ENCODE peak calls at places on chromosomes 13 and 19, in ten cellular contexts. T, N, J, H, S, X, L, W, V and K are unnamed samples.

GRCh38 chr13:51584731-51585191 is 499 bp downstream of the WDFY2 start:
- DNase-seq in J (no peak), T (peak; percentile 55), H (peak; percentile 57), L (no peak), V (peak; percentile 81), N (peak; percentile 86), S (peak; percentile 68), X (peak; percentile 46), W (peak; percentile 86), K (peak; percentile 89)

GRCh38 chr19:57830071-57830602 is at the start of gene ZNF587B:
- DNase-seq in V (peak; percentile 79), S (no peak), N (no peak), H (no peak), J (no peak), L (peak; percentile 65), W (no peak), X (no peak), T (peak; percentile 20), K (peak; percentile 60)

GRCh38 chr19:7738023-7738422 is 6.1 kb upstream of the CLEC4G start:
- DNase-seq in L (no peak), V (no peak), W (no peak), X (no peak), S (no peak), H (no peak), N (no peak), T (no peak), J (no peak), K (no peak)

GRCh38 chr13:75715598-75716523 is 79.7 kb downstream of the LMO7 start:
- DNase-seq in N (peak; percentile 49), L (no peak), X (no peak), W (no peak), V (no peak), T (no peak), S (no peak), J (no peak), H (no peak), K (no peak)

GRCh38 chr19:52237771-52238400 is 31.5 kb upstream of the ZNF766 start:
- DNase-seq in L (peak; percentile 36), T (peak; percentile 47), J (no peak), X (peak; percentile 61), V (peak; percentile 86), N (peak; percentile 70), W (no peak), S (no peak), H (peak; percentile 28), K (peak; percentile 75)

GRCh38 chr19:41688687-41689086 is 617 bp upstream of the CEACAM7 start:
- DNase-seq in V (no peak), H (no peak), L (no peak), N (no peak), T (no peak), X (no peak), J (no peak), W (no peak), S (no peak), K (no peak)

GRCh38 chr13:28475916-28476725 is 18.8 kb downstream of the FLT1 start:
- DNase-seq in W (no peak), T (no peak), N (no peak), J (no peak), S (no peak), X (no peak), L (no peak), V (no peak), H (no peak), K (peak; percentile 33)

GRCh38 chr19:44777715-44778347 is at the start of gene CBLC:
- DNase-seq in X (no peak), S (no peak), T (no peak), V (peak; percentile 92), J (no peak), H (peak; percentile 13), W (no peak), N (no peak), L (no peak), K (peak; percentile 97)

GRCh38 chr13:33649212-33649917 is 168.6 kb upstream of the RFC3 start:
- DNase-seq in J (no peak), W (no peak), X (no peak), N (no peak), H (peak; percentile 99), S (no peak), V (no peak), T (no peak), L (no peak), K (peak; percentile 89)

GRCh38 chr19:41893899-41894298 is 10.9 kb downstream of the ARHGEF1 start:
- DNase-seq in J (no peak), T (no peak), L (no peak), W (no peak), X (no peak), S (no peak), H (no peak), N (no peak), V (no peak), K (peak; percentile 67)

GRCh38 chr13:69616398-69616797 is 491.2 kb upstream of the ATXN8OS start:
- DNase-seq in X (no peak), S (no peak), L (no peak), J (no peak), H (no peak), N (no peak), V (no peak), T (no peak), W (no peak), K (no peak)

GRCh38 chr19:13154911-13155471 is 4.8 kb downstream of the IER2 start:
- DNase-seq in W (peak; percentile 92), T (peak; percentile 68), J (no peak), L (no peak), X (peak; percentile 25), S (peak; percentile 81), V (peak; percentile 88), H (peak; percentile 52), N (peak; percentile 90), K (peak; percentile 93)

GRCh38 chr13:33322474-33322827 is 36.9 kb upstream of the STARD13 start:
- DNase-seq in T (no peak), W (no peak), J (no peak), S (no peak), V (peak; percentile 60), L (no peak), H (no peak), X (no peak), N (no peak), K (no peak)

GRCh38 chr13:99378985-99379734 is 72.0 kb upstream of the GPR183 start:
- DNase-seq in T (no peak), L (no peak), N (no peak), W (no peak), S (no peak), H (no peak), X (no peak), V (no peak), J (no peak), K (no peak)

GRCh38 chr13:109666656-109667448 is 119.5 kb downstream of the IRS2 start:
- DNase-seq in X (no peak), J (no peak), S (no peak), N (no peak), T (no peak), V (no peak), L (no peak), H (no peak), W (no peak), K (peak; percentile 72)

GRCh38 chr19:42693760-42694350 is 46.4 kb downstream of the PSG3 start:
- DNase-seq in X (peak; percentile 9), S (no peak), H (peak; percentile 63), W (no peak), J (no peak), N (no peak), T (peak; percentile 0), V (no peak), L (peak; percentile 11), K (peak; percentile 70)

GRCh38 chr19:18317998-18318800 is 4.7 kb downstream of the LSM4 start:
- DNase-seq in H (no peak), V (no peak), X (no peak), T (no peak), L (no peak), N (peak; percentile 71), W (no peak), J (no peak), S (no peak), K (no peak)

GRCh38 chr19:4503224-4504170 is 14.8 kb downstream of the PLIN4 start:
- DNase-seq in L (no peak), N (no peak), T (no peak), W (no peak), S (no peak), V (no peak), J (no peak), H (no peak), X (no peak), K (no peak)

GRCh38 chr13:26051231-26052135 is at the start of gene SHISA2:
- DNase-seq in S (peak; percentile 55), N (no peak), W (no peak), V (peak; percentile 46), T (peak; percentile 49), J (no peak), L (no peak), H (peak; percentile 87), X (peak; percentile 67), K (peak; percentile 82)